ENCODE peak calls at places on chromosomes 2 and 18, in ten cellular contexts. R is activated naive CD4-positive, alpha-beta T cell treated with anti-CD3 and anti-CD28 coated beads, Interleukin-2, amount 10 ng/mL, durations not matched to agents 7 days and 5 days; N is KG1; W is AG08396; A is SJCRH30; L is effector memory CD4-positive, alpha-beta T cell; U is lower leg skin; D is colonic mucosa; Y is thoracic aorta; C is iris pigment epithelial cell. K is an unnamed sample.

GRCh38 chr2:121595012-121595891 is 54.0 kb downstream of the CLASP1 start:
- DNase-seq in R (no peak), N (no peak), W (no peak), A (peak), L (no peak), U (no peak), D (no peak), Y (no peak), C (no peak), K (no peak)

GRCh38 chr2:156918410-156918809 is 339.1 kb upstream of the GALNT5 start:
- DNase-seq in R (no peak), N (no peak), W (no peak), A (no peak), L (no peak), U (no peak), D (no peak), Y (no peak), C (peak), K (no peak)

GRCh38 chr2:21372654-21373053 is 248.9 kb downstream of the TDRD15 start:
- DNase-seq in R (no peak), N (no peak), W (no peak), A (peak), L (no peak), U (no peak), D (no peak), Y (no peak), C (peak), K (no peak)

GRCh38 chr2:24491626-24492282 is 700 bp downstream of the NCOA1 start:
- DNase-seq in R (peak), N (no peak), W (peak), A (peak), L (peak), U (no peak), D (peak), Y (no peak), C (peak), K (peak)

GRCh38 chr2:224492531-224492930 is 90.6 kb upstream of the FAM124B start:
- DNase-seq in R (no peak), N (no peak), W (no peak), A (peak), L (no peak), U (no peak), D (no peak), Y (no peak), C (no peak), K (no peak)

GRCh38 chr2:62724886-62725711 is 19.6 kb downstream of the EHBP1 start:
- DNase-seq in R (peak), N (no peak), W (no peak), A (no peak), L (peak), U (no peak), D (peak), Y (no peak), C (no peak), K (no peak)

GRCh38 chr18:36392163-36392887 is 94.8 kb downstream of the FHOD3 start:
- DNase-seq in R (no peak), N (no peak), W (no peak), A (no peak), L (no peak), U (no peak), D (no peak), Y (no peak), C (peak), K (no peak)

GRCh38 chr2:20646446-20646845 is 4.5 kb downstream of the HS1BP3 start:
- DNase-seq in R (no peak), N (no peak), W (no peak), A (no peak), L (no peak), U (no peak), D (no peak), Y (no peak), C (no peak), K (no peak)

GRCh38 chr18:8314123-8314522 is 295.1 kb upstream of the RAB12 start:
- DNase-seq in R (no peak), N (no peak), W (no peak), A (no peak), L (no peak), U (no peak), D (no peak), Y (no peak), C (no peak), K (no peak)

GRCh38 chr18:52716926-52717325 is 376.9 kb downstream of the DCC start:
- DNase-seq in R (no peak), N (no peak), W (no peak), A (peak), L (no peak), U (no peak), D (peak), Y (no peak), C (peak), K (no peak)

GRCh38 chr2:75606851-75607798 is 39.5 kb upstream of the MRPL19 start:
- DNase-seq in R (no peak), N (no peak), W (no peak), A (no peak), L (no peak), U (no peak), D (no peak), Y (no peak), C (peak), K (no peak)

GRCh38 chr18:32358529-32358928 is 112.2 kb downstream of the GAREM1 start:
- DNase-seq in R (no peak), N (no peak), W (no peak), A (no peak), L (no peak), U (no peak), D (no peak), Y (no peak), C (no peak), K (no peak)

GRCh38 chr2:15982285-15982967 is 42.1 kb downstream of the MYCN start:
- DNase-seq in R (no peak), N (no peak), W (no peak), A (peak), L (no peak), U (no peak), D (no peak), Y (no peak), C (no peak), K (no peak)

GRCh38 chr2:198441876-198442275 is 637.5 kb downstream of the PLCL1 start:
- DNase-seq in R (no peak), N (no peak), W (no peak), A (no peak), L (no peak), U (no peak), D (no peak), Y (no peak), C (no peak), K (no peak)

GRCh38 chr2:74269667-74270066 is 71.3 kb downstream of the MTHFD2 start:
- DNase-seq in R (no peak), N (no peak), W (no peak), A (no peak), L (no peak), U (no peak), D (no peak), Y (no peak), C (no peak), K (no peak)

GRCh38 chr2:88590998-88591613 is 36.2 kb downstream of the EIF2AK3 start:
- DNase-seq in R (peak), N (peak), W (peak), A (peak), L (no peak), U (peak), D (peak), Y (no peak), C (peak), K (peak)

GRCh38 chr2:217831306-217831705 is 171.5 kb downstream of the TNS1 start:
- DNase-seq in R (no peak), N (no peak), W (no peak), A (no peak), L (no peak), U (no peak), D (no peak), Y (no peak), C (no peak), K (no peak)

GRCh38 chr18:30094556-30094955 is 948.0 kb downstream of the DSC3 start:
- DNase-seq in R (no peak), N (no peak), W (no peak), A (no peak), L (no peak), U (no peak), D (no peak), Y (no peak), C (peak), K (no peak)

GRCh38 chr18:39946623-39947061 is 2008.4 kb upstream of the PIK3C3 start:
- DNase-seq in R (no peak), N (no peak), W (peak), A (no peak), L (no peak), U (peak), D (no peak), Y (no peak), C (peak), K (no peak)

GRCh38 chr2:239726091-239726591 is 299.0 kb downstream of the NDUFA10 start:
- DNase-seq in R (no peak), N (no peak), W (no peak), A (no peak), L (no peak), U (no peak), D (no peak), Y (no peak), C (no peak), K (no peak)

GRCh38 chr18:59459352-59460059 is 100.4 kb upstream of the LMAN1 start:
- DNase-seq in R (no peak), N (no peak), W (peak), A (peak), L (no peak), U (no peak), D (no peak), Y (no peak), C (peak), K (no peak)

GRCh38 chr2:54546518-54546917 is 90.4 kb downstream of the SPTBN1 start:
- DNase-seq in R (no peak), N (no peak), W (no peak), A (no peak), L (no peak), U (no peak), D (no peak), Y (no peak), C (no peak), K (no peak)

GRCh38 chr2:231640646-231641111 is 48.0 kb downstream of the TEX44 start:
- DNase-seq in R (no peak), N (no peak), W (no peak), A (no peak), L (no peak), U (peak), D (peak), Y (peak), C (no peak), K (no peak)

GRCh38 chr18:48032876-48033769 is 102.7 kb upstream of the SMAD2 start:
- DNase-seq in R (no peak), N (no peak), W (peak), A (no peak), L (no peak), U (no peak), D (no peak), Y (no peak), C (peak), K (no peak)

GRCh38 chr2:196268538-196269338 is 97.4 kb upstream of the STK17B start:
- DNase-seq in R (no peak), N (peak), W (no peak), A (peak), L (no peak), U (no peak), D (peak), Y (no peak), C (peak), K (no peak)

GRCh38 chr18:11387880-11388279 is 221.5 kb upstream of the SLC35G4 start:
- DNase-seq in R (no peak), N (no peak), W (peak), A (peak), L (no peak), U (peak), D (no peak), Y (peak), C (peak), K (no peak)

GRCh38 chr2:235734700-235735205 is 240.9 kb downstream of the AGAP1 start:
- DNase-seq in R (no peak), N (no peak), W (no peak), A (no peak), L (no peak), U (no peak), D (no peak), Y (no peak), C (no peak), K (no peak)